ENCODE peak calls at places on chromosomes 11 and 22, in eight cellular contexts. Q is Calu3; X is LoVo; T is memory B cell; B is COR-L47; O is erythroblast; I is stimulated activated CD4-positive, alpha-beta T cell treated with anti-CD3 and anti-CD28 coated beads, Interleukin-1b, Interleukin-23, amount 100 ng/mL, for 24 hours; Z is cardiac muscle cell. V is an unnamed sample.

GRCh38 chr11:65225284-65226102 is 36.3 kb upstream of the POLA2 start:
- DNase-seq in Z (peak; percentile 49), X (no peak), Q (no peak), O (peak; percentile 60), I (peak; percentile 50), T (peak; percentile 47), B (peak; percentile 11), V (peak; percentile 40)

GRCh38 chr11:884578-885070 is 26.0 kb downstream of the CHID1 start:
- DNase-seq in O (no peak), X (no peak), T (no peak), Z (no peak), Q (no peak), B (no peak), I (no peak), V (no peak)

GRCh38 chr11:17077240-17077519 is 287 bp downstream of the RPS13 start:
- DNase-seq in Z (peak; percentile 58), O (no peak), I (no peak), X (no peak), T (no peak), B (no peak), Q (no peak), V (no peak)

GRCh38 chr11:133362156-133362555 is 170.1 kb downstream of the OPCML start:
- DNase-seq in X (no peak), B (no peak), I (no peak), O (no peak), T (no peak), Q (no peak), Z (no peak), V (no peak)

GRCh38 chr11:118476676-118477075 is 40.4 kb downstream of the KMT2A start:
- DNase-seq in Q (no peak), T (no peak), Z (no peak), I (no peak), O (no peak), X (no peak), B (no peak), V (no peak)

GRCh38 chr11:120128392-120129172 is 9.3 kb downstream of the TRIM29 start:
- DNase-seq in T (no peak), I (no peak), O (no peak), Z (no peak), Q (peak; percentile 66), X (peak; percentile 83), B (no peak), V (peak; percentile 6)

GRCh38 chr11:121133046-121133445 is 32.0 kb downstream of the TECTA start:
- DNase-seq in Z (no peak), T (no peak), I (no peak), Q (no peak), B (no peak), X (no peak), O (no peak), V (no peak)

GRCh38 chr11:73218106-73218829 is at the start of gene P2RY2:
- DNase-seq in X (peak; percentile 70), O (peak; percentile 75), T (peak; percentile 62), B (no peak), Z (peak; percentile 79), I (peak; percentile 30), Q (peak; percentile 82), V (peak; percentile 76)

GRCh38 chr11:128686745-128687177 is 7.1 kb upstream of the FLI1 start:
- DNase-seq in B (no peak), T (peak; percentile 49), Z (peak; percentile 54), I (peak; percentile 48), O (no peak), Q (no peak), X (no peak), V (no peak)

GRCh38 chr11:12137938-12138731 is 27.7 kb downstream of the MICAL2 start:
- DNase-seq in Z (no peak), Q (no peak), X (no peak), T (no peak), O (no peak), I (no peak), B (no peak), V (no peak)

GRCh38 chr11:104799251-104799650 is 99.0 kb downstream of the CASP12 start:
- DNase-seq in T (no peak), Q (no peak), Z (no peak), I (no peak), O (no peak), B (no peak), X (no peak), V (no peak)

GRCh38 chr11:34830648-34831047 is 85.5 kb downstream of the APIP start:
- DNase-seq in T (no peak), Z (no peak), O (no peak), B (no peak), X (no peak), Q (no peak), I (no peak), V (peak; percentile 40)

GRCh38 chr11:92473736-92474135 is 249.1 kb downstream of the FAT3 start:
- DNase-seq in I (no peak), O (no peak), Z (no peak), T (no peak), Q (no peak), B (no peak), X (no peak), V (no peak)

GRCh38 chr11:33532257-33532656 is 168.4 kb downstream of the C11orf91 start:
- DNase-seq in O (no peak), X (no peak), Q (no peak), Z (no peak), I (no peak), B (no peak), T (no peak), V (no peak)

GRCh38 chr22:36741204-36741793 is 34.6 kb downstream of the IFT27 start:
- DNase-seq in Z (no peak), I (no peak), O (no peak), X (no peak), B (no peak), T (no peak), Q (no peak), V (peak; percentile 78)

GRCh38 chr11:76249195-76249741 is 43.0 kb upstream of the WNT11 start:
- DNase-seq in O (no peak), B (no peak), Q (no peak), I (no peak), T (no peak), X (no peak), Z (no peak), V (no peak)

GRCh38 chr11:15472405-15472799 is 357.7 kb downstream of the INSC start:
- DNase-seq in Z (no peak), X (no peak), O (no peak), I (no peak), T (no peak), Q (no peak), B (no peak), V (peak; percentile 32)

GRCh38 chr22:36086170-36086490 is 57.5 kb upstream of the RBFOX2 start:
- DNase-seq in B (no peak), T (no peak), O (no peak), X (peak; percentile 74), I (no peak), Q (peak; percentile 32), Z (no peak), V (no peak)

GRCh38 chr22:46764779-46765485 is 2.5 kb downstream of the TBC1D22A start:
- DNase-seq in I (no peak), Z (no peak), T (no peak), O (no peak), Q (no peak), X (no peak), B (no peak), V (no peak)

V was measured in BE2C.